ENCODE peak calls at places on chromosome 22, in seven cellular contexts. One of them, this sample, is unnamed.

GRCh38 chr22:36469094-36469710 is 12.2 kb downstream of the TXN2 start:
- DNase-seq in A673: no peak
- DNase-seq in mammary epithelial cell: no peak
- DNase-seq in lung: no peak
- DNase-seq in tibial nerve: no peak
- DNase-seq in hepatocyte: no peak
- DNase-seq in IMR-90: no peak
- DNase-seq in this sample: no peak

GRCh38 chr22:36409067-36409466 is 21.3 kb upstream of the MYH9 start:
- DNase-seq in IMR-90: no peak
- DNase-seq in lung: no peak
- DNase-seq in A673: no peak
- DNase-seq in tibial nerve: no peak
- DNase-seq in hepatocyte: no peak
- DNase-seq in mammary epithelial cell: no peak
- DNase-seq in this sample: no peak

GRCh38 chr22:41589260-41589600 is 410 bp downstream of the PMM1 start:
- DNase-seq in tibial nerve: no peak
- DNase-seq in lung: peak; percentile 34
- DNase-seq in mammary epithelial cell: peak; percentile 21
- DNase-seq in hepatocyte: peak; percentile 58
- DNase-seq in A673: peak; percentile 24
- DNase-seq in IMR-90: no peak
- DNase-seq in this sample: no peak

GRCh38 chr22:28051787-28052356 is 132.8 kb upstream of the PITPNB start:
- DNase-seq in hepatocyte: peak; percentile 79
- DNase-seq in A673: peak; percentile 86
- DNase-seq in IMR-90: peak; percentile 61
- DNase-seq in lung: peak; percentile 55
- DNase-seq in tibial nerve: peak; percentile 78
- DNase-seq in mammary epithelial cell: peak; percentile 25
- DNase-seq in this sample: no peak

GRCh38 chr22:48895831-48896765 is 931.6 kb downstream of the BRD1 start:
- DNase-seq in IMR-90: no peak
- DNase-seq in lung: no peak
- DNase-seq in hepatocyte: no peak
- DNase-seq in tibial nerve: no peak
- DNase-seq in mammary epithelial cell: no peak
- DNase-seq in A673: no peak
- DNase-seq in this sample: no peak

GRCh38 chr22:40922484-40923303 is 28.5 kb upstream of the RBX1 start:
- DNase-seq in A673: peak; percentile 71
- DNase-seq in lung: no peak
- DNase-seq in hepatocyte: peak; percentile 71
- DNase-seq in tibial nerve: peak; percentile 64
- DNase-seq in mammary epithelial cell: peak; percentile 35
- DNase-seq in IMR-90: peak; percentile 72
- DNase-seq in this sample: peak; percentile 38

GRCh38 chr22:41841085-41841712 is 8.3 kb downstream of the SREBF2 start:
- DNase-seq in A673: no peak
- DNase-seq in mammary epithelial cell: no peak
- DNase-seq in hepatocyte: no peak
- DNase-seq in tibial nerve: peak; percentile 55
- DNase-seq in IMR-90: no peak
- DNase-seq in lung: no peak
- DNase-seq in this sample: no peak

GRCh38 chr22:37471721-37472417 is 14.3 kb downstream of the MFNG start:
- DNase-seq in mammary epithelial cell: no peak
- DNase-seq in hepatocyte: no peak
- DNase-seq in A673: no peak
- DNase-seq in tibial nerve: no peak
- DNase-seq in lung: no peak
- DNase-seq in IMR-90: no peak
- DNase-seq in this sample: no peak

GRCh38 chr22:44164031-44164430 is 16.7 kb upstream of the PARVG start:
- DNase-seq in tibial nerve: no peak
- DNase-seq in mammary epithelial cell: no peak
- DNase-seq in hepatocyte: no peak
- DNase-seq in lung: peak; percentile 33
- DNase-seq in IMR-90: no peak
- DNase-seq in A673: no peak
- DNase-seq in this sample: no peak

GRCh38 chr22:30324008-30324730 is 2.6 kb downstream of the TBC1D10A start:
- DNase-seq in hepatocyte: no peak
- DNase-seq in IMR-90: peak; percentile 47
- DNase-seq in A673: no peak
- DNase-seq in tibial nerve: no peak
- DNase-seq in lung: no peak
- DNase-seq in mammary epithelial cell: no peak
- DNase-seq in this sample: no peak

GRCh38 chr22:46390652-46391301 is 55.3 kb downstream of the TRMU start:
- DNase-seq in tibial nerve: peak; percentile 47
- DNase-seq in mammary epithelial cell: peak; percentile 70
- DNase-seq in hepatocyte: no peak
- DNase-seq in IMR-90: peak; percentile 65
- DNase-seq in lung: peak; percentile 42
- DNase-seq in A673: peak; percentile 52
- DNase-seq in this sample: no peak

GRCh38 chr22:43212434-43212952 is 25.6 kb upstream of the TTLL12 start:
- DNase-seq in IMR-90: no peak
- DNase-seq in hepatocyte: no peak
- DNase-seq in mammary epithelial cell: no peak
- DNase-seq in tibial nerve: no peak
- DNase-seq in A673: no peak
- DNase-seq in lung: no peak
- DNase-seq in this sample: no peak

GRCh38 chr22:49333206-49333605 is 494.5 kb downstream of the BRD1 start:
- DNase-seq in hepatocyte: no peak
- DNase-seq in IMR-90: no peak
- DNase-seq in tibial nerve: no peak
- DNase-seq in mammary epithelial cell: no peak
- DNase-seq in lung: peak; percentile 14
- DNase-seq in A673: no peak
- DNase-seq in this sample: no peak

GRCh38 chr22:17107547-17107810 is 13.7 kb downstream of the TMEM121B start:
- DNase-seq in A673: no peak
- DNase-seq in hepatocyte: no peak
- DNase-seq in IMR-90: no peak
- DNase-seq in tibial nerve: no peak
- DNase-seq in lung: no peak
- DNase-seq in mammary epithelial cell: no peak
- DNase-seq in this sample: no peak

GRCh38 chr22:17105143-17106129 is 15.7 kb downstream of the TMEM121B start:
- DNase-seq in A673: no peak
- DNase-seq in lung: no peak
- DNase-seq in tibial nerve: no peak
- DNase-seq in IMR-90: no peak
- DNase-seq in hepatocyte: no peak
- DNase-seq in mammary epithelial cell: no peak
- DNase-seq in this sample: no peak

GRCh38 chr22:17106785-17107546 is 14.2 kb downstream of the TMEM121B start:
- DNase-seq in IMR-90: no peak
- DNase-seq in lung: no peak
- DNase-seq in tibial nerve: no peak
- DNase-seq in A673: no peak
- DNase-seq in hepatocyte: no peak
- DNase-seq in mammary epithelial cell: no peak
- DNase-seq in this sample: no peak

GRCh38 chr22:17104336-17104935 is 16.7 kb downstream of the TMEM121B start:
- DNase-seq in tibial nerve: no peak
- DNase-seq in A673: no peak
- DNase-seq in hepatocyte: no peak
- DNase-seq in IMR-90: no peak
- DNase-seq in lung: no peak
- DNase-seq in mammary epithelial cell: no peak
- DNase-seq in this sample: no peak

DNA sequence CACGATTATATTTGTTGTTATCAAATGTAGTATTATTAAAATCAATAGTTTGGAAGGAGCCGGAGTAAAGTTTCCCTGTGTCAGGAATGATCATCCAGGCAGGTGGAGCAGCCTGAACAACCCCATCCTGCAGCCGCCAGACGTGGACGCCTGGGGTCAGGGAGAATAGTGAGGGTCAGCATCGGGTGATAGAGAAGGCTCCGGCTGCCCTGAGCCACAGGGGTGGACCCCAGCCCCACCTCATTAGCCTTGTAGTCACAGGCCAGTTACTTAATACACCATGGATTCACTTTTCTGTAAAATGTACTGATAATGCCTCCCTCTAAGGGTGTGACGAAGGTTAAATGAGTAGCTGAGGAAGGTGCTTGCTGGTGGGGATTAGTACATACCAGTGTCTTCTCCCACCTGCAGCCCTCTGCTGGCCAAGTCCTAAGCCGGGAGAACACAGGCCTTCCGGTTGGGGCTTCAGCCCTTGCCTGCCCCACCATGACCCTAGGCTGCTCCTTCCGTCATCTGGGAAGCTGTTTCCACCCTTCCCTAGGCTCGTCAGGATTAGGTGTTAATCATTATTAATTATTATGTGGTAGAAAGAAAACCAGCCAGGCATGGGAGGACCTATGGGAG is 14.9 kb downstream of the TMEM121B start:
- DNase-seq in A673: no peak
- DNase-seq in tibial nerve: no peak
- DNase-seq in lung: no peak
- DNase-seq in IMR-90: no peak
- DNase-seq in hepatocyte: no peak
- DNase-seq in mammary epithelial cell: no peak
- DNase-seq in this sample: no peak
- TF ChIP-seq CTCF in A673: no peak
- TF ChIP-seq CTCF in tibial nerve: no peak
- TF ChIP-seq CTCF in lung: no peak
- TF ChIP-seq CTCF in IMR-90: no peak
- TF ChIP-seq CTCF in hepatocyte: no peak
- TF ChIP-seq CTCF in mammary epithelial cell: no peak
- TF ChIP-seq CTCF in this sample: no peak

DNA sequence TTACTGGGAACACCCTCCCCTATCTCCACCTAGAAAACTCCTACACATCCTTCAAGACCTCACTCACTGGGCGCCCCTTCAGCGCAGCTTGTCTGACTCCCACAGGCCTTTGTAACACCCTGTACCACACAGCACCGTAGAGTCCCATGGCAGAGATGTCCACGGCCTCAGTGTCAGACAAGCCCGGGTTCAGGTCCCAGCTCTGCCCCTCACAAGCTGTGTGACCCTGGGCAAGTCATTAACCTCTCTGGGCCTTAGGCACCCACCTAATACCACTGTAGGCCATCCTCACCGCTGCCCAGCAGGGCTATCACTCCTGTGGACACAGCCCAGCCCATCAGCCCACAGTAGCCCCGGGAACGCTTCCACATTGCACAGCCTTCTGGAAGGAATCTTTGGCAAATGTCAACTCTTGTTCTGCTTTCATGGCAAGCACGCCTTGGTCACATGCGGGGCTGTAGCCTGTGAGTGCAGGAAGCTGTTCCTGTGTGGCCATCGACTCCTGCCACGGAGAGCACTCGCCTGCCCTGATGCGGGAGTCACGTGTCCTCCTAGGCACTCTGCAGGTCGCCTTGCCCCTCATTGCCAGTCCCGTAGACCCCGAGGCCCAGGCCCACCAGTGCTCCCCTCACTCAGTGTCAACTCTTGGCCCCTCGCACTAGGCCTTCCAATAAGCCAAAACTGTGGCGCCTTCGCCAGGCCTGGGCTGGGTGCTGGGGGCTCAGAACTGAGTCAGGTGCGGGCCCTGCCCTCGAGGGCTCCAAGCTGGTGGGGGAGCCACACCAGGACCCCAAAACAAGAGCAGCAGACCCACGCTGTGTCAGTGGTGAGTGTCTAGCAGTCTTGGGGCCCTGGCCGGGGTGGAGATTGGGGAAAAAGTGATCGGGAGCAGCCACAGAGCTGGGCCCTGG is 32.9 kb upstream of the RFPL3 start:
- DNase-seq in IMR-90: no peak
- DNase-seq in A673: no peak
- DNase-seq in hepatocyte: no peak
- DNase-seq in lung: peak; percentile 27
- DNase-seq in mammary epithelial cell: no peak
- DNase-seq in tibial nerve: no peak
- DNase-seq in this sample: no peak
- H3K4me3 ChIP-seq in IMR-90: no peak overlapping the region
- H3K4me3 ChIP-seq in A673: no peak overlapping the region
- H3K4me3 ChIP-seq in hepatocyte: no peak overlapping the region
- H3K4me3 ChIP-seq in lung: no peak overlapping the region
- H3K4me3 ChIP-seq in mammary epithelial cell: no peak overlapping the region
- H3K4me3 ChIP-seq in tibial nerve: no peak overlapping the region
- H3K4me3 ChIP-seq in this sample: no peak overlapping the region

GRCh38 chr22:23708270-23708669 is 17.5 kb downstream of the RGL4 start:
- DNase-seq in mammary epithelial cell: no peak
- DNase-seq in A673: no peak
- DNase-seq in lung: no peak
- DNase-seq in IMR-90: no peak
- DNase-seq in tibial nerve: no peak
- DNase-seq in hepatocyte: no peak
- DNase-seq in this sample: no peak

GRCh38 chr22:23705358-23705757 is 14.5 kb downstream of the RGL4 start:
- DNase-seq in tibial nerve: no peak
- DNase-seq in A673: no peak
- DNase-seq in lung: no peak
- DNase-seq in mammary epithelial cell: peak; percentile 19
- DNase-seq in hepatocyte: no peak
- DNase-seq in IMR-90: no peak
- DNase-seq in this sample: no peak

GRCh38 chr22:23712256-23712655 is 21.4 kb downstream of the RGL4 start:
- DNase-seq in tibial nerve: no peak
- DNase-seq in A673: no peak
- DNase-seq in lung: no peak
- DNase-seq in hepatocyte: no peak
- DNase-seq in mammary epithelial cell: no peak
- DNase-seq in IMR-90: no peak
- DNase-seq in this sample: no peak

GRCh38 chr22:23704829-23705228 is 14.0 kb downstream of the RGL4 start:
- DNase-seq in mammary epithelial cell: no peak
- DNase-seq in tibial nerve: no peak
- DNase-seq in lung: no peak
- DNase-seq in hepatocyte: no peak
- DNase-seq in A673: no peak
- DNase-seq in IMR-90: no peak
- DNase-seq in this sample: no peak

DNA sequence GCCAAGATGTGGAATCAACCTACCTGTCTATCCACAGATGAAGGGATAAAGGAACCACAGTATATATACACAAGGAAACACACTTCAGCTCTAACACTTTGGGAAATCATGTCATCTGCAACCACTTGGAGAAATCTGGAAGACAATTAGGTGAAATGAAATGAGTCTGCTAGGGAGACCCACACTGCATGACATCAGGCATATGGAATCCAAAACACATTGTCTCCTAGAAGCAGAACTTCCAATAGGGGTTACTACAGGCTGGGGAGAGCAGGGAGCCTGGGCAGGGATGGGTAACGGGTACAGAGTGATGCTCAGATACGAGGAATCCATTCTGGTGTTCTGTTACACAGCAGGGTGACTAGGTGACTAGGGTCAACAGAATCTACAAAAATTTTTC is 18.3 kb downstream of the RGL4 start:
- DNase-seq in IMR-90: peak; percentile 59
- DNase-seq in tibial nerve: no peak
- DNase-seq in hepatocyte: no peak
- DNase-seq in lung: no peak
- DNase-seq in A673: no peak
- DNase-seq in mammary epithelial cell: no peak
- DNase-seq in this sample: no peak
- H3K36me3 ChIP-seq in IMR-90: peaks cover 45% of the 10 kb centered on the region
- H3K36me3 ChIP-seq in tibial nerve: no peaks in the 10 kb centered on the region
- H3K36me3 ChIP-seq in hepatocyte: no peaks in the 10 kb centered on the region
- H3K36me3 ChIP-seq in lung: peaks cover 40% of the 10 kb centered on the region
- H3K36me3 ChIP-seq in A673: peaks cover 54% of the 10 kb centered on the region
- H3K36me3 ChIP-seq in mammary epithelial cell: peaks cover 16% of the 10 kb centered on the region
- H3K36me3 ChIP-seq in this sample: no peaks in the 10 kb centered on the region

GRCh38 chr22:45285431-45286058 is 796 bp downstream of the UPK3A start:
- DNase-seq in tibial nerve: no peak
- DNase-seq in A673: no peak
- DNase-seq in lung: no peak
- DNase-seq in mammary epithelial cell: no peak
- DNase-seq in hepatocyte: peak; percentile 48
- DNase-seq in IMR-90: no peak
- DNase-seq in this sample: no peak
- TF ChIP-seq CTCF in tibial nerve: no peak
- TF ChIP-seq CTCF in A673: no peak
- TF ChIP-seq CTCF in lung: no peak
- TF ChIP-seq CTCF in mammary epithelial cell: no peak
- TF ChIP-seq CTCF in hepatocyte: no peak
- TF ChIP-seq CTCF in IMR-90: no peak
- TF ChIP-seq CTCF in this sample: no peak

This sample was measured in kidney epithelial cell.